ENCODE peak calls at places on chromosomes 7 and 10, in four cellular contexts. G is heart right ventricle; H is CD4-positive, alpha-beta T cell; F is psoas muscle. U is an unnamed sample.
A peak's percentile ranks its signal among the peaks of the same experiment; 100 is the strongest.

GRCh38 chr7:115271332-115272235 is 349.7 kb downstream of the MDFIC start:
- DNase-seq in G (no peak), F (no peak), H (no peak), U (no peak)

GRCh38 chr7:157432541-157432956 is 95.7 kb downstream of the DNAJB6 start:
- DNase-seq in G (no peak), H (no peak), F (peak; percentile 53), U (no peak)

GRCh38 chr7:148717266-148717793 is 18.6 kb downstream of the CUL1 start:
- DNase-seq in F (no peak), G (no peak), H (no peak), U (peak; percentile 57)

GRCh38 chr10:50576245-50576815 is 47.4 kb downstream of the SGMS1 start:
- DNase-seq in F (no peak), H (no peak), G (no peak), U (peak; percentile 24)

GRCh38 chr7:7226407-7226806 is 44.1 kb downstream of the C1GALT1 start:
- DNase-seq in F (no peak), G (no peak), H (no peak), U (no peak)

GRCh38 chr10:7351905-7352304 is 58.9 kb downstream of the SFMBT2 start:
- DNase-seq in H (no peak), G (no peak), F (no peak), U (no peak)

GRCh38 chr7:27096756-27097514 is 1.1 kb upstream of the HOXA1 start:
- DNase-seq in G (no peak), H (no peak), F (peak; percentile 68), U (no peak)

GRCh38 chr7:442457-442856 is 77.2 kb downstream of the PDGFA start:
- DNase-seq in G (no peak), H (no peak), F (no peak), U (no peak)

GRCh38 chr7:126668367-126668752 is 584.4 kb downstream of the GRM8 start:
- DNase-seq in F (no peak), G (no peak), H (no peak), U (no peak)

GRCh38 chr10:129772472-129773358 is 191.4 kb downstream of the EBF3 start:
- DNase-seq in H (no peak), G (no peak), F (no peak), U (no peak)

GRCh38 chr10:100835810-100836209 is 77.0 kb upstream of the SLF2 start:
- DNase-seq in H (no peak), G (no peak), F (no peak), U (no peak)

GRCh38 chr7:95772298-95772770 is at the start of gene DYNC1I1:
- DNase-seq in H (no peak), G (peak; percentile 84), F (peak; percentile 81), U (peak; percentile 54)

GRCh38 chr10:79025113-79025832 is 43.5 kb upstream of the ZMIZ1 start:
- DNase-seq in H (no peak), G (no peak), F (peak; percentile 45), U (no peak)

GRCh38 chr7:48280100-48280499 is 108.8 kb downstream of the ABCA13 start:
- DNase-seq in F (no peak), G (no peak), H (no peak), U (no peak)

GRCh38 chr10:64385355-64385754 is 864.2 kb downstream of the REEP3 start:
- DNase-seq in F (no peak), H (no peak), G (no peak), U (no peak)

GRCh38 chr10:112966191-112966855 is 16.3 kb downstream of the TCF7L2 start:
- DNase-seq in G (no peak), F (no peak), H (no peak), U (no peak)

GRCh38 chr10:46530249-46531186 is 25.9 kb downstream of the GPRIN2 start:
- DNase-seq in H (no peak), G (no peak), F (peak; percentile 60), U (no peak)

GRCh38 chr7:114293289-114294012 is 121.2 kb upstream of the FOXP2 start:
- DNase-seq in G (no peak), H (no peak), F (no peak), U (no peak)

GRCh38 chr10:114635101-114635500 is 23.0 kb downstream of the ABLIM1 start:
- DNase-seq in F (no peak), H (no peak), G (no peak), U (no peak)

GRCh38 chr7:55472928-55473725 is 99.2 kb downstream of the VOPP1 start:
- DNase-seq in F (no peak), H (no peak), G (no peak), U (no peak)

GRCh38 chr7:101332026-101332425 is 10.4 kb upstream of the IFT22 start:
- DNase-seq in G (no peak), F (no peak), H (no peak), U (no peak)

GRCh38 chr7:46485481-46486065 is 564.5 kb upstream of the IGFBP3 start:
- DNase-seq in G (no peak), H (no peak), F (no peak), U (peak; percentile 64)
- TF ChIP-seq CTCF in G (no peak), H (no peak), F (no peak), U (peak; percentile 60)

DNA sequence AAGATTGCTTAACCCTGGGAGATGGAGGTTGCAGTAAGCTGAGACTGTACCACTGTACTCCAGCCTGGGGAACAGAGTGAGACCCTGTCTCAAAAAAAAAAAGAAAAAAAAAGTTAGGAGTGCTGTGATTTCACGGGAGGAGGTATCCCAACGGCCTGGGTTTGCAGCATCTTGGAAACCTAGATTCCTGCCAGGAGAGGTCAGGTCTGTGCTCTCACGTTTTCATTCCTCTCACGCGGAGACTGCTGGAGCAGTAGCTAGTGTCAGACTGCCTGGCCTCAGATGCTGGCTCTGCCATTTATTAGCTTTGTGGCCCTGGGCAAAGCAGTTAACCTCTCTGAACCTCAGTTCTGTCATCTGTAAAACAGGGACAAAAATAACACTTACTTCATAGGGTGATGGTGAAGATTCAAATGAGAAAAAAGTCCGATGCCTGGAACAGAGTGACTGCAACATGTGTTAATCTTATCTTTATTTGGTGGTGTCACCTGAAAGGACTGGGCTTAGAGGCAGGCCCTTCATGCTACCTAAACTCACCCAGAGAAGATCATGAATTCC is 94.9 kb downstream of the GAD2 start:
- DNase-seq in G (no peak), F (no peak), H (no peak), U (no peak)
- TF ChIP-seq CTCF in G (no peak), F (no peak), H (no peak), U (no peak)

GRCh38 chr10:132452651-132453469 is 55.9 kb downstream of the PWWP2B start:
- DNase-seq in F (peak; percentile 91), H (peak; percentile 91), G (peak; percentile 88), U (peak; percentile 90)

GRCh38 chr10:132450825-132451505 is 54.0 kb downstream of the PWWP2B start:
- DNase-seq in G (peak; percentile 9), F (peak; percentile 50), H (no peak), U (no peak)

GRCh38 chr10:132451506-132452215 is 54.7 kb downstream of the PWWP2B start:
- DNase-seq in G (peak; percentile 16), F (peak; percentile 51), H (no peak), U (no peak)

GRCh38 chr10:132453470-132453861 is 56.5 kb downstream of the PWWP2B start:
- DNase-seq in H (no peak), F (no peak), G (no peak), U (no peak)

DNA sequence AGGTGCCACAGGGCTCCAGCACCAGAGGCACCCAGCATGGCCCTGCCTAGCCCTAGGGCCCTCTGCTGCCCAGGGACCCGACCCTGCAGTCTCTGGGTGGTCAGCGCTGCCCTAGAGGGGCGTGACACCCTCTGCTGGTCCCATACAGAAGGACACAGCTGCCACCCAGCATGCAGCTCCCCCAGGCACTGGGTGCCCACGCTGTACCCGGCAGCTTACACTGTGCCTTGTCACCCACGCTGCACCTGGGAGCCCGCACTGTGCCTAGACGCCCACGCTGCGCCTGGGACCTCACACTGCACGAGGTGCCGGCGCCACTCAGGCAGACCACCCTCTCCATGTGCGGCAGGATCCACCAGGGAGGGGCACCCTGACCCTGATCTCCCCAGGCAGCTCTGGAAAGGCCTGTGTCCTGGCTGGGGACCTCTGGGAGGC is 55.2 kb downstream of the PWWP2B start:
- DNase-seq in G (peak; percentile 35), F (peak; percentile 55), H (no peak), U (no peak)
- TF ChIP-seq CTCF in G (peak; percentile 49), F (peak; percentile 43), H (no peak), U (no peak)

GRCh38 chr10:116627386-116627933 is 6.7 kb downstream of the PNLIPRP2 start:
- DNase-seq in H (no peak), F (no peak), G (no peak), U (peak; percentile 63)
- TF ChIP-seq CTCF in H (no peak), F (peak; percentile 27), G (peak; percentile 60), U (peak; percentile 27)

DNA sequence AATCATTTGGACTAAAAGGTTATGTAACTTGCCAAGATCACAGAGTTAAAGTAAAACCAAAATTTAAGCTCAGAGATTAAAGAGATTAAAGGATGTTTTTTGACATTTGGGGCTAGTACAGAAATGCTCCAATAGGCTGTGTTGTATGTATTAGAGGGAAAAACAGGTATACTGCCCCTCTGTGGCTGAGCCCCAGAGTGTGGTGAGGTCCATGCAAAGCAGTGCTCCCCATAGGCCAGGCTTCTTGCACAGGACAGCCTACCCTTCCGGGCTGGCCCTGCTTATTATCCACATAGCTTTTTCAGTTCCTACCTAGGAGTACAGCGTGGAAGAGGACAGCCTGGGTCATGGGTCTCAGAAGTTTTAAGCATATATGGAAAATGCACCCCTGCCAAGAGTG is 322.9 kb downstream of the POM121L12 start:
- DNase-seq in F (no peak), G (no peak), H (no peak), U (no peak)
- TF ChIP-seq CTCF in F (no peak), G (no peak), H (no peak), U (no peak)